ENCODE peak calls at places on chromosome 16, in five cellular contexts. M is amygdala, O is left lung, D is left kidney, P is Peyer's patch. Y is an unnamed sample.

GRCh38 chr16:81292936-81293335 is 21.8 kb upstream of the GAN start:
- DNase-seq in D (no peak), P (no peak), O (no peak), M (no peak), Y (no peak)

GRCh38 chr16:30934827-30935557 is 11.6 kb downstream of the FBXL19 start:
- DNase-seq in D (peak), M (peak), O (no peak), P (no peak), Y (peak)

GRCh38 chr16:4113358-4114256 is 2.6 kb downstream of the ADCY9 start:
- DNase-seq in O (no peak), P (no peak), D (no peak), M (no peak), Y (no peak)

GRCh38 chr16:19748389-19749110 is 30.5 kb downstream of the IQCK start:
- DNase-seq in P (no peak), D (peak), O (no peak), M (no peak), Y (no peak)

GRCh38 chr16:57616871-57617270 is 11.6 kb upstream of the ADGRG1 start:
- DNase-seq in M (no peak), D (no peak), O (no peak), P (peak), Y (no peak)

GRCh38 chr16:76265434-76266045 is 11.7 kb upstream of the CNTNAP4 start:
- DNase-seq in D (peak), P (peak), M (no peak), O (no peak), Y (no peak)

GRCh38 chr16:23016372-23016771 is 132.9 kb downstream of the USP31 start:
- DNase-seq in P (no peak), M (no peak), O (no peak), D (peak), Y (no peak)

GRCh38 chr16:71895679-71896385 is 501 bp downstream of the IST1 start:
- DNase-seq in O (peak), P (peak), D (peak), M (no peak), Y (peak)

GRCh38 chr16:11734653-11735043 is 8.0 kb downstream of the TXNDC11 start:
- DNase-seq in M (no peak), D (no peak), O (no peak), P (no peak), Y (peak)

GRCh38 chr16:30528799-30529457 is 2.6 kb upstream of the ZNF768 start:
- DNase-seq in D (no peak), O (peak), P (no peak), M (no peak), Y (no peak)

GRCh38 chr16:88772871-88773811 is 11.9 kb downstream of the PIEZO1 start:
- DNase-seq in M (no peak), P (no peak), O (no peak), D (peak), Y (no peak)

GRCh38 chr16:64397945-64398508 is 723.8 kb downstream of the CDH11 start:
- DNase-seq in O (no peak), M (no peak), D (no peak), P (no peak), Y (no peak)

GRCh38 chr16:13036600-13036999 is 135.2 kb downstream of the SHISA9 start:
- DNase-seq in O (no peak), D (peak), P (no peak), M (no peak), Y (peak)

GRCh38 chr16:85057212-85057889 is 29.8 kb downstream of the KIAA0513 start:
- DNase-seq in O (peak), M (no peak), P (no peak), D (no peak), Y (no peak)

Y was measured in MM.1S.